ENCODE peak calls at places on chromosomes 4 and X, in five cellular contexts. One of them, this sample, is unnamed.

GRCh38 chr4:128863314-128864075 is 54.0 kb downstream of the JADE1 start:
- DNase-seq in A549: peak; percentile 52
- DNase-seq in K562: peak; percentile 65
- DNase-seq in GM23338: peak; percentile 94
- DNase-seq in GM12878: no peak
- DNase-seq in this sample: peak; percentile 69

GRCh38 chr4:76950052-76950845 is 697 bp downstream of the SEPTIN11 start:
- DNase-seq in A549: peak; percentile 19
- DNase-seq in K562: peak; percentile 48
- DNase-seq in GM23338: peak; percentile 35
- DNase-seq in GM12878: no peak
- DNase-seq in this sample: peak; percentile 25

GRCh38 chrX:108696690-108697089 is 39.7 kb downstream of the IRS4 start:
- DNase-seq in A549: no peak
- DNase-seq in K562: no peak
- DNase-seq in GM23338: no peak
- DNase-seq in GM12878: no peak
- DNase-seq in this sample: no peak

GRCh38 chr4:185955817-185956542 is 113.0 kb upstream of the TLR3 start:
- DNase-seq in A549: no peak
- DNase-seq in K562: no peak
- DNase-seq in GM23338: peak; percentile 21
- DNase-seq in GM12878: no peak
- DNase-seq in this sample: no peak

GRCh38 chr4:2793920-2794706 is 1.2 kb downstream of the SH3BP2 start:
- DNase-seq in A549: no peak
- DNase-seq in K562: no peak
- DNase-seq in GM23338: no peak
- DNase-seq in GM12878: no peak
- DNase-seq in this sample: peak; percentile 69

GRCh38 chr4:48787031-48787430 is 7.0 kb upstream of the FRYL start:
- DNase-seq in A549: no peak
- DNase-seq in K562: no peak
- DNase-seq in GM23338: no peak
- DNase-seq in GM12878: no peak
- DNase-seq in this sample: no peak

GRCh38 chr4:151169223-151169622 is 69.8 kb downstream of the RPS3A start:
- DNase-seq in A549: no peak
- DNase-seq in K562: no peak
- DNase-seq in GM23338: no peak
- DNase-seq in GM12878: no peak
- DNase-seq in this sample: no peak

GRCh38 chrX:41518127-41518840 is 71.1 kb downstream of the NYX start:
- DNase-seq in A549: no peak
- DNase-seq in K562: no peak
- DNase-seq in GM23338: no peak
- DNase-seq in GM12878: no peak
- DNase-seq in this sample: no peak

GRCh38 chr4:32519060-32519459 is 1798.9 kb downstream of the PCDH7 start:
- DNase-seq in A549: no peak
- DNase-seq in K562: no peak
- DNase-seq in GM23338: no peak
- DNase-seq in GM12878: no peak
- DNase-seq in this sample: no peak

GRCh38 chrX:32139463-32139862 is 1067.6 kb upstream of the FTHL17 start:
- DNase-seq in A549: no peak
- DNase-seq in K562: no peak
- DNase-seq in GM23338: no peak
- DNase-seq in GM12878: no peak
- DNase-seq in this sample: no peak

GRCh38 chrX:14529288-14529989 is at the start of gene GLRA2:
- DNase-seq in A549: peak; percentile 1
- DNase-seq in K562: no peak
- DNase-seq in GM23338: peak; percentile 76
- DNase-seq in GM12878: no peak
- DNase-seq in this sample: peak; percentile 1

GRCh38 chrX:69100478-69100877 is 64.8 kb downstream of the PJA1 start:
- DNase-seq in A549: no peak
- DNase-seq in K562: no peak
- DNase-seq in GM23338: no peak
- DNase-seq in GM12878: no peak
- DNase-seq in this sample: no peak

GRCh38 chrX:51922561-51922960 is 29.1 kb downstream of the MAGED1 start:
- DNase-seq in A549: no peak
- DNase-seq in K562: no peak
- DNase-seq in GM23338: no peak
- DNase-seq in GM12878: no peak
- DNase-seq in this sample: no peak

GRCh38 chr4:78689224-78689623 is 86.9 kb upstream of the BMP2K start:
- DNase-seq in A549: no peak
- DNase-seq in K562: no peak
- DNase-seq in GM23338: no peak
- DNase-seq in GM12878: no peak
- DNase-seq in this sample: no peak

DNA sequence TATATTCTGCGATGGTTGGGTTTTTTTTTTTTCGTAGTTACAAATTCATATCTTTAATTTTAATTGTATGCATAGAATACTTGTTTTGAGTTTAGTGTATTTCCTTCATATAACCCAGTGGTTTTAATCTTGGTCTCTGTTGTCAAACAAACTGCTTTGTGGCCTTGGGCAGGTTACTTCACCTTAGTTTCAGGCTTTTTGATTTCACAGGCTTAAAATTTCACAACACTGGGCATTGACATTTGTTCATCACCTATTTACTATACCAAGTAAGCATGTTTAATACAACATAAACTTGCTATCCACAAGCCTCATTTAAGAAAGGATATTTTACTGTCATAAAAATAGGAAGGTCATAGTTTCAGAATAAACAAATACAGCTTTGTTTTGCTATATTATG is 14.7 kb downstream of the RAPGEF2 start:
- DNase-seq in A549: no peak
- DNase-seq in K562: no peak
- DNase-seq in GM23338: no peak
- DNase-seq in GM12878: no peak
- DNase-seq in this sample: peak; percentile 41
- TF ChIP-seq JUNB in A549: no peak
- TF ChIP-seq JUNB in K562: no peak
- TF ChIP-seq JUNB in GM23338: no peak
- TF ChIP-seq JUNB in GM12878: no peak
- TF ChIP-seq JUNB in this sample: no peak

GRCh38 chrX:150899191-150899757 is 806 bp upstream of the CD99L2 start:
- DNase-seq in A549: peak; percentile 12
- DNase-seq in K562: peak; percentile 15
- DNase-seq in GM23338: peak; percentile 50
- DNase-seq in GM12878: no peak
- DNase-seq in this sample: no peak
- TF ChIP-seq JUNB in A549: no peak
- TF ChIP-seq JUNB in K562: no peak
- TF ChIP-seq JUNB in GM23338: no peak
- TF ChIP-seq JUNB in GM12878: no peak
- TF ChIP-seq JUNB in this sample: no peak

DNA sequence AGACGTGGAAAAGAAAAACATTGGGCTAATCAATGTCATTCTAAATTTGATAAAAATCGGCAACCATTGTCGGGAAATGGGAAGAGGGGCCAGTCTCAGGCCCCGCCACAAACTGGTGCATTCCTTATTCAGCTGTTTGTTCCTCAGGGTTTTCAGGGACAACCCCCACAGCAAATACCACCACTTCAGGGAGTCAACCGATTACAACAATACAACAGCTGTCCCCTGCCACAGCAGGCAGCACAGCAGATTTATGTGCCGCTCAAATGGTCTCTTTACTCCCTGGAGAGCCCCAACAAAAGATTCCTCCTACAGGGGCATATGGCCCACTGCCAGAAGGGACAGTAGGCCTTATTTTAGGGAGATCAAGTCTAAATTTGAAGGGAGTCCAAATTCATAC is 61.9 kb downstream of the ZNF732 start:
- DNase-seq in A549: no peak
- DNase-seq in K562: no peak
- DNase-seq in GM23338: peak; percentile 71
- DNase-seq in GM12878: no peak
- DNase-seq in this sample: no peak
- TF ChIP-seq JUNB in A549: no peak
- TF ChIP-seq JUNB in K562: no peak
- TF ChIP-seq JUNB in GM23338: no peak
- TF ChIP-seq JUNB in GM12878: no peak
- TF ChIP-seq JUNB in this sample: no peak

GRCh38 chrX:141278306-141278705 is 36.0 kb upstream of the SPANXC start:
- DNase-seq in A549: no peak
- DNase-seq in K562: peak; percentile 6
- DNase-seq in GM23338: peak; percentile 53
- DNase-seq in GM12878: no peak
- DNase-seq in this sample: peak; percentile 0
- TF ChIP-seq JUNB in A549: no peak
- TF ChIP-seq JUNB in K562: no peak
- TF ChIP-seq JUNB in GM23338: no peak
- TF ChIP-seq JUNB in GM12878: no peak
- TF ChIP-seq JUNB in this sample: no peak

DNA sequence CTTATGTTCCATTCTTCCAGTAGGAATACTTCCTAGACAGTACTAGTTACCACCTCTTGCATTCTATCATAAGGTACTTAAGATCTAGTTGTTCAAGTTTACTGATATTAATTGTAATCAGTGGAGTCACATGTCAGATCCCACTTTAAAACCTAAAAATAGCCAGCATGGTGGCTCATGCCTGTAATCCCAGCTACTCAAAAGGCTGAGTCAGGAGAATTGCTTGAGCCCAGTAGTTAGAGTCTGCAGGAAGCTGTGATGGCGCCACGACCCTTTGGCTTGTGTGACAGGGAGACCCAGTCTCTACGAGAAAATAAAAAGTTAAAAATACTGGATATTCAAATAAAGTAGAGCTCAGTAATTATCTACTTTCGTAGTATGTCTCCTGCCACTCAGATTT is 57.7 kb downstream of the MAD2L1 start:
- DNase-seq in A549: no peak
- DNase-seq in K562: no peak
- DNase-seq in GM23338: no peak
- DNase-seq in GM12878: no peak
- DNase-seq in this sample: no peak
- TF ChIP-seq JUNB in A549: no peak
- TF ChIP-seq JUNB in K562: no peak
- TF ChIP-seq JUNB in GM23338: no peak
- TF ChIP-seq JUNB in GM12878: no peak
- TF ChIP-seq JUNB in this sample: no peak